ENCODE peak calls at places on chromosomes 4 and X, in nine cellular contexts. H is GM20000; F is activated T-cell treated with anti-CD3 and anti-CD28 coated beads, Interleukin-2, amount 50 U/mL, for 72 hours; G is T-helper 22 cell; S is activated T-helper 1 cell treated with anti-CD3 and anti-CD28 coated beads, Interleukin-2, amount 50 U/mL, for 16 hours; W is NCI-H1105 treated with DMSO at 0.1 percent for 48 hours; A is stimulated activated CD4-positive, alpha-beta T cell treated with anti-CD3 and anti-CD28 coated beads, TNF-alpha, amount 100 ng/mL, for 4 hours; J is T-helper 17 cell; K is BE2C. R is an unnamed sample.

GRCh38 chr4:112238833-112239232 is 7.2 kb downstream of the AP1AR start:
- DNase-seq in J (no peak), A (no peak), F (no peak), S (no peak), W (no peak), G (no peak), K (no peak), H (no peak), R (no peak)

GRCh38 chrX:7115557-7115956 is 32.0 kb upstream of the STS start:
- DNase-seq in W (no peak), A (no peak), H (no peak), K (no peak), J (no peak), S (no peak), F (no peak), G (no peak), R (no peak)

GRCh38 chr4:180563977-180564376 is 1679.2 kb upstream of the TENM3 start:
- DNase-seq in S (no peak), H (no peak), F (no peak), G (no peak), K (no peak), W (no peak), A (no peak), J (no peak), R (no peak)

GRCh38 chrX:2500681-2501151 is at the start of the genes DHRSX and ZBED1:
- DNase-seq in H (peak; percentile 95), F (peak; percentile 76), G (peak; percentile 23), A (peak; percentile 50), W (no peak), J (peak; percentile 36), S (peak; percentile 14), K (peak; percentile 36), R (peak; percentile 84)

GRCh38 chr4:129358571-129358970 is 262.6 kb downstream of the C4orf33 start:
- DNase-seq in F (no peak), A (no peak), J (no peak), K (no peak), G (no peak), W (no peak), H (no peak), S (no peak), R (no peak)

GRCh38 chr4:142314686-142315085 is 531.4 kb downstream of the INPP4B start:
- DNase-seq in F (no peak), H (no peak), A (no peak), S (no peak), J (no peak), K (no peak), G (no peak), W (no peak), R (no peak)

GRCh38 chr4:3108211-3108610 is 33.7 kb downstream of the HTT start:
- DNase-seq in F (no peak), H (no peak), K (no peak), G (no peak), J (no peak), W (no peak), A (no peak), S (no peak), R (no peak)

GRCh38 chr4:96593422-96593821 is 753.5 kb downstream of the PDHA2 start:
- DNase-seq in A (no peak), J (no peak), F (no peak), G (no peak), S (no peak), K (no peak), W (no peak), H (no peak), R (peak; percentile 41)

GRCh38 chrX:107676559-107677378 is 48.5 kb downstream of the PRPS1 start:
- DNase-seq in J (peak; percentile 35), K (peak; percentile 82), S (no peak), A (no peak), H (peak; percentile 13), G (peak; percentile 22), F (peak; percentile 63), W (no peak), R (peak; percentile 97)

GRCh38 chrX:106894392-106894909 is 8.7 kb downstream of the RIPPLY1 start:
- DNase-seq in J (peak; percentile 14), K (peak; percentile 62), H (peak; percentile 16), S (no peak), W (peak; percentile 42), A (peak; percentile 3), F (peak; percentile 42), G (no peak), R (no peak)

GRCh38 chr4:74202062-74202586 is 44.2 kb downstream of the MTHFD2L start:
- DNase-seq in A (no peak), F (no peak), K (no peak), J (no peak), G (no peak), W (no peak), H (no peak), S (no peak), R (no peak)

GRCh38 chrX:79107891-79108718 is 36.4 kb upstream of the GPR174 start:
- DNase-seq in W (no peak), K (no peak), A (no peak), F (no peak), S (no peak), G (no peak), H (peak; percentile 2), J (no peak), R (no peak)

GRCh38 chrX:154369453-154370299 is 4.8 kb downstream of the FLNA start:
- DNase-seq in W (peak; percentile 88), K (peak; percentile 76), J (peak; percentile 60), S (peak; percentile 41), F (peak; percentile 63), A (no peak), H (peak; percentile 50), G (peak; percentile 80), R (peak; percentile 94)

GRCh38 chrX:13340182-13340791 is 20.4 kb upstream of the ATXN3L start:
- DNase-seq in H (no peak), F (no peak), S (no peak), A (no peak), G (no peak), K (no peak), J (no peak), W (no peak), R (no peak)

GRCh38 chrX:148601034-148601433 is 100.6 kb downstream of the AFF2 start:
- DNase-seq in K (no peak), S (no peak), G (no peak), F (no peak), W (no peak), J (no peak), A (no peak), H (no peak), R (no peak)

R was measured in posterior vena cava.